ENCODE peak calls at places on chromosomes 16 and 17, in six cellular contexts. Z, W, L, P, X and A are unnamed samples.
A peak's percentile ranks its signal among the peaks of the same experiment; 100 is the strongest.

GRCh38 chr17:12352127-12352526 is 313.6 kb upstream of the MYOCD start:
- DNase-seq in P (no peak), Z (no peak), W (no peak), X (no peak), L (no peak), A (no peak)

GRCh38 chr17:64315032-64315490 is 52.0 kb upstream of the TEX2 start:
- DNase-seq in L (peak; percentile 66), P (no peak), W (no peak), X (peak; percentile 53), Z (peak; percentile 96), A (no peak)

GRCh38 chr16:80948886-80949502 is 57.7 kb downstream of the CMC2 start:
- DNase-seq in X (no peak), L (peak; percentile 47), Z (peak; percentile 71), W (peak; percentile 55), P (peak; percentile 47), A (peak; percentile 26)

GRCh38 chr17:6831662-6832263 is at the start of gene TEKT1:
- DNase-seq in X (peak; percentile 73), W (peak; percentile 91), L (peak; percentile 57), Z (peak; percentile 89), P (no peak), A (peak; percentile 75)

GRCh38 chr16:12758031-12758669 is 45.5 kb downstream of the CPPED1 start:
- DNase-seq in X (no peak), P (no peak), L (no peak), Z (no peak), W (no peak), A (no peak)

GRCh38 chr17:32971171-32971570 is 20.5 kb upstream of the SPACA3 start:
- DNase-seq in X (no peak), Z (peak; percentile 54), P (no peak), W (no peak), L (peak; percentile 34), A (peak; percentile 41)

GRCh38 chr17:30104575-30105339 is 11.9 kb upstream of the NSRP1 start:
- DNase-seq in Z (peak; percentile 91), P (peak; percentile 83), W (peak; percentile 56), L (peak; percentile 80), X (peak; percentile 75), A (peak; percentile 82)

GRCh38 chr17:37642706-37643105 is 540 bp downstream of the DDX52 start:
- DNase-seq in Z (peak; percentile 35), L (peak; percentile 40), X (no peak), W (peak; percentile 23), P (no peak), A (no peak)

GRCh38 chr17:60305141-60305540 is 86.8 kb downstream of the USP32 start:
- DNase-seq in P (no peak), W (no peak), X (no peak), Z (peak; percentile 16), L (no peak), A (peak; percentile 40)

GRCh38 chr16:56610017-56610608 is 1.7 kb downstream of the MT2A start:
- DNase-seq in L (peak; percentile 89), P (no peak), X (peak; percentile 62), Z (peak; percentile 85), W (no peak), A (peak; percentile 65)

GRCh38 chr16:59210955-59211541 is 476.9 kb upstream of the GOT2 start:
- DNase-seq in P (peak; percentile 6), Z (peak; percentile 1), X (peak; percentile 17), W (peak; percentile 39), L (peak; percentile 64), A (no peak)

GRCh38 chr17:50469005-50469605 is 425 bp upstream of the CHAD start:
- DNase-seq in W (peak; percentile 81), L (no peak), X (no peak), Z (no peak), P (no peak), A (no peak)

GRCh38 chr17:19867094-19867653 is 562 bp downstream of the ULK2 start:
- DNase-seq in Z (peak; percentile 71), L (peak; percentile 61), X (peak; percentile 71), P (peak; percentile 84), W (peak; percentile 90), A (peak; percentile 66)

GRCh38 chr17:76826290-76827138 is 41.7 kb upstream of the MGAT5B start:
- DNase-seq in P (no peak), W (peak; percentile 30), X (no peak), L (no peak), Z (no peak), A (no peak)

GRCh38 chr16:66274335-66275110 is 92.0 kb upstream of the CDH5 start:
- DNase-seq in Z (peak; percentile 71), W (no peak), X (no peak), P (no peak), L (peak; percentile 38), A (no peak)

GRCh38 chr16:70579648-70580630 is 56.3 kb downstream of the SF3B3 start:
- DNase-seq in W (peak; percentile 66), Z (no peak), P (no peak), L (no peak), X (no peak), A (no peak)

GRCh38 chr16:14560523-14560922 is 69.5 kb downstream of the PARN start:
- DNase-seq in P (no peak), W (no peak), Z (peak; percentile 58), L (no peak), X (no peak), A (no peak)

GRCh38 chr17:29196784-29197515 is 16.8 kb upstream of the MYO18A start:
- DNase-seq in Z (no peak), P (no peak), W (no peak), X (no peak), L (no peak), A (no peak)

GRCh38 chr16:81521141-81521626 is 76.6 kb downstream of the CMIP start:
- DNase-seq in P (no peak), Z (no peak), X (no peak), L (no peak), W (no peak), A (peak; percentile 96)